ENCODE peak calls at places on chromosomes 3 and 15, in eight cellular contexts. K is ACHN; U is right lobe of liver; E is BE2C; Z is stimulated activated CD8-positive, alpha-beta memory T cell treated with anti-CD3 and anti-CD28 coated beads, Interleukin-15, amount 100 ng/mL, for 24 hours; Q is M059J; O is DMS153; S is HEK293T. F is an unnamed sample.

GRCh38 chr15:76930831-76931396 is 635 bp upstream of the RCN2 start:
- DNase-seq in K (no peak), U (no peak), E (no peak), Z (no peak), Q (peak), O (no peak), S (no peak), F (no peak)

GRCh38 chr15:98938105-98938417 is 69.5 kb downstream of the PGPEP1L start:
- DNase-seq in K (no peak), U (no peak), E (no peak), Z (no peak), Q (no peak), O (no peak), S (no peak), F (no peak)

GRCh38 chr3:171959532-171960044 is 79.8 kb upstream of the FNDC3B start:
- DNase-seq in K (no peak), U (no peak), E (no peak), Z (no peak), Q (no peak), O (no peak), S (no peak), F (no peak)

GRCh38 chr3:167839460-167839859 is 103.9 kb downstream of the SERPINI1 start:
- DNase-seq in K (no peak), U (no peak), E (no peak), Z (no peak), Q (no peak), O (no peak), S (no peak), F (no peak)

GRCh38 chr3:52231502-52232278 is 6.2 kb upstream of the TLR9 start:
- DNase-seq in K (peak), U (peak), E (peak), Z (peak), Q (peak), O (peak), S (peak), F (peak)

GRCh38 chr3:66555214-66555844 is 54.5 kb upstream of the LRIG1 start:
- DNase-seq in K (no peak), U (no peak), E (no peak), Z (no peak), Q (peak), O (peak), S (no peak), F (no peak)

GRCh38 chr3:148950806-148951205 is 40.5 kb upstream of the GYG1 start:
- DNase-seq in K (peak), U (no peak), E (no peak), Z (no peak), Q (peak), O (no peak), S (peak), F (no peak)

GRCh38 chr3:70618151-70618550 is 305.7 kb upstream of the MDFIC2 start:
- DNase-seq in K (no peak), U (no peak), E (no peak), Z (no peak), Q (no peak), O (no peak), S (no peak), F (no peak)

GRCh38 chr3:63386568-63386967 is 108.5 kb downstream of the SYNPR start:
- DNase-seq in K (peak), U (no peak), E (peak), Z (no peak), Q (peak), O (no peak), S (peak), F (no peak)

GRCh38 chr3:129697229-129697970 is 90.9 kb upstream of the PLXND1 start:
- DNase-seq in K (no peak), U (no peak), E (no peak), Z (no peak), Q (no peak), O (no peak), S (no peak), F (no peak)

GRCh38 chr3:102676424-102676823 is 241.6 kb downstream of the ZPLD1 start:
- DNase-seq in K (no peak), U (no peak), E (no peak), Z (no peak), Q (no peak), O (no peak), S (no peak), F (no peak)

GRCh38 chr15:95988574-95988887 is 342.0 kb upstream of the NR2F2 start:
- DNase-seq in K (no peak), U (no peak), E (no peak), Z (no peak), Q (peak), O (no peak), S (no peak), F (no peak)

GRCh38 chr3:108099679-108100428 is 9.0 kb upstream of the CD47 start:
- DNase-seq in K (no peak), U (no peak), E (no peak), Z (no peak), Q (no peak), O (no peak), S (no peak), F (no peak)

GRCh38 chr3:14558029-14558428 is 17.9 kb upstream of the GRIP2 start:
- DNase-seq in K (no peak), U (no peak), E (no peak), Z (no peak), Q (no peak), O (no peak), S (no peak), F (no peak)

GRCh38 chr3:65600888-65601287 is 437.8 kb downstream of the MAGI1 start:
- DNase-seq in K (no peak), U (no peak), E (no peak), Z (no peak), Q (no peak), O (no peak), S (no peak), F (no peak)

GRCh38 chr15:101255615-101256350 is 3.9 kb upstream of the CHSY1 start:
- DNase-seq in K (no peak), U (no peak), E (peak), Z (no peak), Q (no peak), O (no peak), S (no peak), F (no peak)

GRCh38 chr3:147113293-147114045 is 292.9 kb downstream of the ZIC4 start:
- DNase-seq in K (peak), U (no peak), E (no peak), Z (no peak), Q (peak), O (no peak), S (no peak), F (no peak)

GRCh38 chr3:78757734-78758133 is 1010.1 kb downstream of the ROBO1 start:
- DNase-seq in K (no peak), U (no peak), E (no peak), Z (no peak), Q (no peak), O (no peak), S (no peak), F (no peak)

GRCh38 chr3:141074529-141074928 is 23.4 kb downstream of the SPSB4 start:
- DNase-seq in K (no peak), U (no peak), E (peak), Z (no peak), Q (no peak), O (no peak), S (no peak), F (no peak)

F was measured in CD8-positive, alpha-beta T cell.